ENCODE peak calls at places on chromosomes 3 and 15, in five cellular contexts. F is right lobe of liver, E is HCT116, X is mesothelial cell of epicardium, M is type B pancreatic cell. Z is an unnamed sample.

GRCh38 chr3:187274977-187275338 is 16.6 kb downstream of the MASP1 start:
- DNase-seq in F (no peak), E (no peak), X (no peak), M (no peak), Z (no peak)

GRCh38 chr3:22759636-22760310 is 443.4 kb upstream of the UBE2E2 start:
- DNase-seq in F (no peak), E (no peak), X (no peak), M (no peak), Z (no peak)

GRCh38 chr3:8328971-8329370 is 172.7 kb upstream of the LMCD1 start:
- DNase-seq in F (no peak), E (no peak), X (no peak), M (no peak), Z (no peak)

GRCh38 chr3:83195243-83195642 is 1433.8 kb upstream of the GBE1 start:
- DNase-seq in F (no peak), E (no peak), X (no peak), M (no peak), Z (no peak)

GRCh38 chr3:3800685-3801509 is 1.7 kb downstream of the LRRN1 start:
- DNase-seq in F (peak), E (no peak), X (peak), M (peak), Z (no peak)

GRCh38 chr3:32612551-32612950 is 41.9 kb upstream of the DYNC1LI1 start:
- DNase-seq in F (no peak), E (no peak), X (no peak), M (no peak), Z (no peak)

GRCh38 chr15:70596354-70597055 is 166.9 kb downstream of the UACA start:
- DNase-seq in F (no peak), E (peak), X (no peak), M (peak), Z (peak)

GRCh38 chr15:83404143-83404542 is 43.0 kb upstream of the SH3GL3 start:
- DNase-seq in F (no peak), E (no peak), X (no peak), M (no peak), Z (no peak)

GRCh38 chr15:64334530-64334929 is 21.4 kb downstream of the CSNK1G1 start:
- DNase-seq in F (no peak), E (peak), X (no peak), M (no peak), Z (no peak)

GRCh38 chr3:99938270-99938955 is 120.8 kb downstream of the CMSS1 start:
- DNase-seq in F (no peak), E (no peak), X (no peak), M (no peak), Z (no peak)

Z was measured in GM04503.